ENCODE peak calls at places on chromosomes 12 and 14, in four cellular contexts. One of them, this sample, is unnamed.

GRCh38 chr12:2422591-2422990 is 369.8 kb downstream of the CACNA1C start:
- DNase-seq in NCI-H2171 treated with DMSO at 0.1 percent for 48 hours: no peak
- DNase-seq in T-helper 1 cell: no peak
- DNase-seq in EH: no peak
- DNase-seq in this sample: no peak

GRCh38 chr12:1313906-1314305 is 280.5 kb downstream of the FBXL14 start:
- DNase-seq in NCI-H2171 treated with DMSO at 0.1 percent for 48 hours: no peak
- DNase-seq in T-helper 1 cell: no peak
- DNase-seq in EH: peak; percentile 48
- DNase-seq in this sample: peak; percentile 6

GRCh38 chr12:48681416-48681737 is 661 bp downstream of the KANSL2 start:
- DNase-seq in NCI-H2171 treated with DMSO at 0.1 percent for 48 hours: no peak
- DNase-seq in T-helper 1 cell: no peak
- DNase-seq in EH: peak; percentile 34
- DNase-seq in this sample: peak; percentile 23

GRCh38 chr12:88448337-88448944 is 131.8 kb downstream of the KITLG start:
- DNase-seq in NCI-H2171 treated with DMSO at 0.1 percent for 48 hours: peak; percentile 63
- DNase-seq in T-helper 1 cell: no peak
- DNase-seq in EH: no peak
- DNase-seq in this sample: no peak

GRCh38 chr12:5197127-5197526 is 153.4 kb downstream of the KCNA5 start:
- DNase-seq in NCI-H2171 treated with DMSO at 0.1 percent for 48 hours: no peak
- DNase-seq in T-helper 1 cell: no peak
- DNase-seq in EH: peak; percentile 61
- DNase-seq in this sample: peak; percentile 12

GRCh38 chr12:109385339-109386078 is 37.8 kb downstream of the MYO1H start:
- DNase-seq in NCI-H2171 treated with DMSO at 0.1 percent for 48 hours: peak; percentile 80
- DNase-seq in T-helper 1 cell: no peak
- DNase-seq in EH: peak; percentile 48
- DNase-seq in this sample: peak; percentile 40

GRCh38 chr12:56338643-56339422 is at the start of gene IL23A:
- DNase-seq in NCI-H2171 treated with DMSO at 0.1 percent for 48 hours: no peak
- DNase-seq in T-helper 1 cell: peak; percentile 78
- DNase-seq in EH: no peak
- DNase-seq in this sample: peak; percentile 61

GRCh38 chr14:105119410-105120025 is 49.1 kb downstream of the JAG2 start:
- DNase-seq in NCI-H2171 treated with DMSO at 0.1 percent for 48 hours: no peak
- DNase-seq in T-helper 1 cell: no peak
- DNase-seq in EH: no peak
- DNase-seq in this sample: no peak

GRCh38 chr12:73678335-73678734 is 859.3 kb upstream of the ATXN7L3B start:
- DNase-seq in NCI-H2171 treated with DMSO at 0.1 percent for 48 hours: no peak
- DNase-seq in T-helper 1 cell: no peak
- DNase-seq in EH: no peak
- DNase-seq in this sample: peak; percentile 1

GRCh38 chr12:133130808-133131128 is 341 bp downstream of the ZNF10 start:
- DNase-seq in NCI-H2171 treated with DMSO at 0.1 percent for 48 hours: peak; percentile 62
- DNase-seq in T-helper 1 cell: peak; percentile 36
- DNase-seq in EH: no peak
- DNase-seq in this sample: no peak

GRCh38 chr12:10393291-10393690 is 3.5 kb upstream of the KLRK1 start:
- DNase-seq in NCI-H2171 treated with DMSO at 0.1 percent for 48 hours: no peak
- DNase-seq in T-helper 1 cell: no peak
- DNase-seq in EH: no peak
- DNase-seq in this sample: no peak

GRCh38 chr12:51442324-51442723 is 17.7 kb downstream of the SLC4A8 start:
- DNase-seq in NCI-H2171 treated with DMSO at 0.1 percent for 48 hours: no peak
- DNase-seq in T-helper 1 cell: no peak
- DNase-seq in EH: peak; percentile 42
- DNase-seq in this sample: peak; percentile 81

GRCh38 chr12:2785017-2785416 is 9.8 kb upstream of the FKBP4 start:
- DNase-seq in NCI-H2171 treated with DMSO at 0.1 percent for 48 hours: no peak
- DNase-seq in T-helper 1 cell: no peak
- DNase-seq in EH: no peak
- DNase-seq in this sample: no peak

This sample was measured in iris pigment epithelial cell.